ENCODE peak calls at places on chromosomes 1 and 21, in five cellular contexts. J is lower lobe of right lung, E is sigmoid colon, T is A673, O is cardiac fibroblast. B is an unnamed sample.

GRCh38 chr1:84998642-84999280 is 1.8 kb upstream of the MCOLN2 start:
- DNase-seq in J (no peak), E (no peak), T (peak; percentile 52), O (peak; percentile 20), B (peak; percentile 74)

GRCh38 chr1:56249244-56249643 is 330.1 kb downstream of the PLPP3 start:
- DNase-seq in J (peak; percentile 47), E (no peak), T (no peak), O (no peak), B (no peak)

GRCh38 chr1:33256335-33256700 is at the start of gene ZNF362:
- DNase-seq in J (peak; percentile 83), E (no peak), T (peak; percentile 79), O (peak; percentile 77), B (peak; percentile 73)

GRCh38 chr1:56877973-56878372 is 23.4 kb downstream of the C8A start:
- DNase-seq in J (no peak), E (no peak), T (peak; percentile 11), O (peak; percentile 34), B (no peak)

GRCh38 chr1:202835548-202836072 is 24.9 kb downstream of the PCAT6 start:
- DNase-seq in J (no peak), E (no peak), T (no peak), O (no peak), B (no peak)

GRCh38 chr1:11563560-11564069 is 84.7 kb downstream of the DISP3 start:
- DNase-seq in J (no peak), E (no peak), T (no peak), O (peak; percentile 11), B (peak; percentile 7)

GRCh38 chr1:6101826-6102225 is 56.1 kb downstream of the KCNAB2 start:
- DNase-seq in J (peak; percentile 36), E (peak; percentile 48), T (no peak), O (no peak), B (no peak)

GRCh38 chr1:2837823-2838222 is 36.3 kb upstream of the TTC34 start:
- DNase-seq in J (no peak), E (no peak), T (no peak), O (no peak), B (no peak)

GRCh38 chr21:26072891-26073615 is 97.5 kb downstream of the APP start:
- DNase-seq in J (no peak), E (no peak), T (no peak), O (peak; percentile 24), B (peak; percentile 89)

GRCh38 chr1:183837062-183837461 is 32.1 kb downstream of the RGL1 start:
- DNase-seq in J (no peak), E (no peak), T (peak; percentile 91), O (no peak), B (peak; percentile 13)

GRCh38 chr1:214899908-214900470 is 182.5 kb upstream of the KCNK2 start:
- DNase-seq in J (no peak), E (no peak), T (no peak), O (no peak), B (peak; percentile 37)

GRCh38 chr1:26083246-26083645 is 15.8 kb upstream of the TRIM63 start:
- DNase-seq in J (no peak), E (no peak), T (no peak), O (no peak), B (peak; percentile 46)

GRCh38 chr21:41363370-41364270 is 1.8 kb downstream of the MX2 start:
- DNase-seq in J (no peak), E (no peak), T (no peak), O (no peak), B (no peak)

GRCh38 chr1:72371259-72372035 is 89.1 kb upstream of the NEGR1 start:
- DNase-seq in J (no peak), E (no peak), T (no peak), O (no peak), B (no peak)

GRCh38 chr1:35554261-35555211 is 2.7 kb downstream of the KIAA0319L start:
- DNase-seq in J (no peak), E (no peak), T (no peak), O (no peak), B (no peak)

GRCh38 chr1:42886046-42886739 is 39.8 kb downstream of the ZNF691 start:
- DNase-seq in J (no peak), E (no peak), T (no peak), O (no peak), B (peak; percentile 8)

GRCh38 chr1:22503721-22504410 is 52.2 kb downstream of the ZBTB40 start:
- DNase-seq in J (no peak), E (no peak), T (no peak), O (peak; percentile 36), B (peak; percentile 83)

GRCh38 chr1:20037877-20038276 is 32.1 kb upstream of the PLA2G5 start:
- DNase-seq in J (no peak), E (no peak), T (no peak), O (no peak), B (no peak)

GRCh38 chr1:156124557-156125483 is 10.3 kb downstream of the LMNA start:
- DNase-seq in J (peak; percentile 78), E (no peak), T (peak; percentile 59), O (peak; percentile 67), B (no peak)

GRCh38 chr1:184882649-184883303 is 91.5 kb downstream of the NIBAN1 start:
- DNase-seq in J (no peak), E (peak; percentile 87), T (no peak), O (no peak), B (no peak)

GRCh38 chr21:14353712-14354111 is 29.2 kb downstream of the HSPA13 start:
- DNase-seq in J (no peak), E (no peak), T (peak; percentile 91), O (no peak), B (no peak)

GRCh38 chr1:51329443-51330325 is 678 bp downstream of the TTC39A start:
- DNase-seq in J (peak; percentile 87), E (peak; percentile 46), T (no peak), O (no peak), B (no peak)

GRCh38 chr1:16605532-16605931 is 7.8 kb downstream of the NBPF1 start:
- DNase-seq in J (no peak), E (peak; percentile 72), T (no peak), O (no peak), B (no peak)

GRCh38 chr1:35319988-35320713 is 51.6 kb downstream of the ZMYM4 start:
- DNase-seq in J (no peak), E (no peak), T (no peak), O (peak; percentile 83), B (peak; percentile 35)

GRCh38 chr1:85555867-85556577 is 24.5 kb upstream of the CCN1 start:
- DNase-seq in J (no peak), E (no peak), T (no peak), O (no peak), B (no peak)

GRCh38 chr1:1281533-1282321 is 1.5 kb downstream of the SCNN1D start:
- DNase-seq in J (peak; percentile 84), E (peak; percentile 65), T (no peak), O (no peak), B (no peak)

GRCh38 chr1:65083263-65083896 is 64.6 kb upstream of the AK4 start:
- DNase-seq in J (no peak), E (no peak), T (no peak), O (no peak), B (peak; percentile 19)

GRCh38 chr1:108955881-108956280 is 7.4 kb downstream of the CLCC1 start:
- DNase-seq in J (no peak), E (no peak), T (no peak), O (no peak), B (no peak)

GRCh38 chr1:206875752-206876380 is 10.4 kb downstream of the IL20 start:
- DNase-seq in J (no peak), E (no peak), T (no peak), O (no peak), B (no peak)

GRCh38 chr1:7561331-7561921 is 209.7 kb upstream of the VAMP3 start:
- DNase-seq in J (no peak), E (no peak), T (peak; percentile 63), O (no peak), B (no peak)

GRCh38 chr1:34379911-34380310 is 203.2 kb downstream of the C1orf94 start:
- DNase-seq in J (no peak), E (no peak), T (no peak), O (no peak), B (no peak)

GRCh38 chr1:235075955-235076308 is 52.7 kb downstream of the TOMM20 start:
- DNase-seq in J (peak; percentile 34), E (no peak), T (no peak), O (no peak), B (peak; percentile 40)

GRCh38 chr1:235074335-235075120 is 54.1 kb downstream of the TOMM20 start:
- DNase-seq in J (peak; percentile 51), E (peak; percentile 77), T (no peak), O (peak; percentile 62), B (peak; percentile 62)

GRCh38 chr1:235073968-235074334 is 54.7 kb downstream of the TOMM20 start:
- DNase-seq in J (peak; percentile 78), E (no peak), T (no peak), O (no peak), B (no peak)

GRCh38 chr1:235076504-235077162 is 52.0 kb downstream of the TOMM20 start:
- DNase-seq in J (peak; percentile 17), E (no peak), T (no peak), O (no peak), B (no peak)

GRCh38 chr1:235075121-235075954 is 53.3 kb downstream of the TOMM20 start:
- DNase-seq in J (peak; percentile 81), E (peak; percentile 81), T (no peak), O (peak; percentile 92), B (peak; percentile 74)
- H3K4me3 ChIP-seq in J (peak overlapping the region; percentile 4), E (no peak overlapping the region), T (no peak overlapping the region), O (peak overlapping the region; percentile 15), B (no peak overlapping the region)

DNA sequence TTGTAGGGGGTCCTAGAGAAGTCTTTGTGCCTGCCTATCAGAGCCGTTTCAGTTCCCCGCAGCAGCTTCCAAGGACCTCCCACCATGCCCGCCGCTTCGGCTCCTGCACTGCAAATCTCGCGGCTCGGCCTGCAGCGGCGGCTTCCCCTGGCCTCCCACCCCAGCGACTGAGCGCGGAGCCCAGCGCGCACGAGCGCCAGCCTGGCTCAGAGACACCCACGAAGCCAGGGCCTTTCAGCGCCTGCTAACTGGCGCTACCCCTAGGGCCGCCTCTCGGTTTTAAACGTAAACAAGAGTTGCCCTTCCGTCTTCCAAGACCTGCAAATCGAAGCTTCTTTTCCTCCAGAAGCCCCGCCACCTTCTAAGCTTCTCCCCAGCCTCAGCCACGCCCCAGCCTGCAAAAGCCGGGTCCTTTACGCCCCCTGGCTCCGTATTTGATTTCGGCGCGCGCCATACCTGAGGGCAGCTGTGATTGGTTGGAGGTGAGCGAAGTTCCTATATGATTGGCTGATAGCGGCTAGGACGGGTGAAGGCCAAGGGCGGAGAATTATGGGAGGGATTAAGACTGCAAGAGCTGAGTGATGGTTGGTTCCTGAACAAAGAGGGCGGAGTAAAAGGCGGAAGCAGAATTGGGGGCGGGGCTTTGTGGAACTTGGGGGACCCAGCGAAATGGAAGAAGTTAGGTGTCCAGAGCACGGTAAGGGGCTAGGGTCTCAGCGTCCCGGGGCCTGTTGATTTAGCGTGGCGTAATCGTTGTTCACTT is at the start of gene TTF2:
- DNase-seq in J (peak; percentile 89), E (peak; percentile 97), T (peak; percentile 100), O (peak; percentile 99), B (peak; percentile 99)
- TF ChIP-seq CTCF in J (peak; percentile 14), E (no peak), T (no peak), O (no peak), B (peak; percentile 42)

DNA sequence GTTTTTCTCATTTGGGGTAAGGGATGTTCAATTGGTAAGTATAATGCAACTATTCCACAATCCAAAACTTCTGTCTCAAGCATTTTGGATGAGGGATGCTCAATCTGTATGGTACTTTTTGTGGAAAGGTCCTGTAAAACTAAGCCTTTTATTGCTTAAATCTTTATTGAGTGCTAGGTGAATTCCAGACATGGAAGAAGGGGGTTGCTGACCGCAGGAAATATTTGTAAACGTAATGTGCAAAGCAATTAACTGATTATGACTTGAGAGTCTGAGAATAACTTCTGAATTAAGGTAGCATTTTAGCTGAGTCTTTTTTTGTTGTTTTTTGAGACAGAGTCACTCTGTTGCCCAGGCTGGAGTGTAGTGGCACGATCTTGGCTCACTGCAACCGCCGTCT is 3.1 kb downstream of the AKIRIN1 start:
- DNase-seq in J (no peak), E (no peak), T (no peak), O (no peak), B (no peak)
- H3K4me3 ChIP-seq in J (no peak overlapping the region), E (no peak overlapping the region), T (no peak overlapping the region), O (no peak overlapping the region), B (no peak overlapping the region)

GRCh38 chr1:61210435-61211012 is 128.2 kb downstream of the NFIA start:
- DNase-seq in J (no peak), E (no peak), T (no peak), O (no peak), B (peak; percentile 24)
- TF ChIP-seq CTCF in J (no peak), E (no peak), T (peak; percentile 37), O (no peak), B (peak; percentile 34)

B was measured in choroid plexus epithelial cell.